ENCODE peak calls at places on chromosomes 4 and X, in five cellular contexts. D is H1, W is K562, C is HepG2, R is GM12878. O is an unnamed sample.

GRCh38 chr4:189912170-189912569 is 28.5 kb upstream of the FRG1 start:
- DNase-seq in D (no peak), W (peak), C (no peak), R (no peak), O (no peak)

GRCh38 chrX:115939070-115939469 is 231.5 kb upstream of the AGTR2 start:
- DNase-seq in D (no peak), W (no peak), C (no peak), R (peak), O (no peak)

GRCh38 chr4:101169044-101170014 is 178.0 kb downstream of the PPP3CA start:
- DNase-seq in D (peak), W (peak), C (peak), R (peak), O (peak)

GRCh38 chr4:19592391-19592790 is 659.3 kb upstream of the SLIT2 start:
- DNase-seq in D (no peak), W (no peak), C (no peak), R (no peak), O (no peak)

GRCh38 chr4:101777431-101777830 is 13.1 kb upstream of the BANK1 start:
- DNase-seq in D (no peak), W (no peak), C (no peak), R (no peak), O (no peak)

GRCh38 chr4:139740531-139741041 is 75.0 kb downstream of the MGST2 start:
- DNase-seq in D (peak), W (peak), C (peak), R (no peak), O (no peak)

GRCh38 chr4:38563703-38564490 is 100.1 kb upstream of the KLF3 start:
- DNase-seq in D (no peak), W (no peak), C (no peak), R (no peak), O (no peak)

GRCh38 chr4:4677825-4678522 is 136.1 kb upstream of the STX18 start:
- DNase-seq in D (peak), W (peak), C (no peak), R (no peak), O (peak)

GRCh38 chrX:48632207-48632606 is 34.9 kb downstream of the WDR13 start:
- DNase-seq in D (no peak), W (no peak), C (no peak), R (no peak), O (no peak)

GRCh38 chr4:169249214-169249973 is 21.4 kb downstream of the SH3RF1 start:
- DNase-seq in D (no peak), W (no peak), C (peak), R (no peak), O (no peak)

GRCh38 chr4:79024371-79024770 is 85.1 kb upstream of the PAQR3 start:
- DNase-seq in D (no peak), W (no peak), C (no peak), R (no peak), O (no peak)

GRCh38 chr4:37758226-37758625 is 68.3 kb upstream of the PGM2 start:
- DNase-seq in D (no peak), W (no peak), C (peak), R (no peak), O (no peak)

GRCh38 chr4:93814722-93815121 is 13.8 kb upstream of the ATOH1 start:
- DNase-seq in D (no peak), W (no peak), C (no peak), R (no peak), O (no peak)

GRCh38 chr4:165325732-165326512 is 1.5 kb upstream of the MSMO1 start:
- DNase-seq in D (peak), W (peak), C (peak), R (no peak), O (no peak)

GRCh38 chrX:68867458-68868166 is 38.8 kb downstream of the EFNB1 start:
- DNase-seq in D (no peak), W (peak), C (no peak), R (no peak), O (no peak)

GRCh38 chrX:47706575-47706974 is 47.6 kb upstream of the UXT start:
- DNase-seq in D (no peak), W (no peak), C (no peak), R (no peak), O (no peak)

GRCh38 chr4:138158746-138159297 is 83.3 kb downstream of the SLC7A11 start:
- DNase-seq in D (no peak), W (peak), C (no peak), R (no peak), O (no peak)

GRCh38 chrX:87621697-87622096 is 104.1 kb downstream of the KLHL4 start:
- DNase-seq in D (no peak), W (peak), C (no peak), R (no peak), O (no peak)

GRCh38 chrX:55796496-55796895 is 78.9 kb downstream of the RRAGB start:
- DNase-seq in D (no peak), W (no peak), C (no peak), R (no peak), O (no peak)

GRCh38 chrX:39883664-39884063 is 214.1 kb downstream of the BCOR start:
- DNase-seq in D (no peak), W (no peak), C (no peak), R (no peak), O (no peak)

GRCh38 chr4:109649872-109650271 is 53.4 kb downstream of the CASP6 start:
- DNase-seq in D (no peak), W (no peak), C (no peak), R (peak), O (no peak)

GRCh38 chrX:149372861-149373260 is 132.2 kb downstream of the IDS start:
- DNase-seq in D (no peak), W (no peak), C (no peak), R (no peak), O (no peak)

GRCh38 chr4:134677209-134677814 is 475.7 kb upstream of the PABPC4L start:
- DNase-seq in D (no peak), W (no peak), C (no peak), R (no peak), O (no peak)

GRCh38 chr4:130747842-130748241 is 1651.9 kb downstream of the C4orf33 start:
- DNase-seq in D (no peak), W (no peak), C (no peak), R (no peak), O (no peak)

GRCh38 chrX:74132265-74132664 is 171.7 kb upstream of the ZCCHC13 start:
- DNase-seq in D (no peak), W (no peak), C (no peak), R (no peak), O (no peak)

GRCh38 chrX:74138943-74139342 is 165.0 kb upstream of the ZCCHC13 start:
- DNase-seq in D (no peak), W (no peak), C (no peak), R (no peak), O (no peak)

GRCh38 chrX:74133156-74133796 is 170.7 kb upstream of the ZCCHC13 start:
- DNase-seq in D (no peak), W (peak), C (peak), R (peak), O (no peak)
- TF ChIP-seq ATF2 in D (no peak), W (no peak), C (no peak), R (no peak), O (no peak)

DNA sequence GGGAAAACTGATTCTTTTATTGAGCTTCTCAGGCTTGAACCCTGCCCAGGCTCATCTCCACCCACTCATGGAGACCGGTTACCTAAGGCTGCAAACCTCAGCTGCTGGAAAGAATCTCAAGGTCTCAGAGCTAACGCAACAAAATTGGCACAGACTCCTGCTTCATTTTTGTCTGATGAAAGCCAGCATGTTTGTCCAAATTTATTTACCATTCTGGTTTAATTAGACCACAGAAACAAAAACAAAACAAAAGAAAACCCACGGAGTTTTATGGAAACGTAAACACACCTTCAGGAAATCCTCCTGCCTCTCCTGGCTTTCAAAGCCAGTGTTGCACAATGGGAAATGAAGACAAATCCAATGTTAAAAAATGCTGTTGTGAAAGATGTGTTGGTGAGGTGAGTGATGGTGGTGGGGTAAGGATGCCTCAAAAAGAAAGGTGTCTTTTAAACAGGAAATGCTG is 56.4 kb upstream of the PDLIM3 start:
- DNase-seq in D (no peak), W (no peak), C (peak), R (no peak), O (no peak)
- TF ChIP-seq ATF3 in D (no peak), W (no peak), C (no peak), R (no peak), O (no peak)

DNA sequence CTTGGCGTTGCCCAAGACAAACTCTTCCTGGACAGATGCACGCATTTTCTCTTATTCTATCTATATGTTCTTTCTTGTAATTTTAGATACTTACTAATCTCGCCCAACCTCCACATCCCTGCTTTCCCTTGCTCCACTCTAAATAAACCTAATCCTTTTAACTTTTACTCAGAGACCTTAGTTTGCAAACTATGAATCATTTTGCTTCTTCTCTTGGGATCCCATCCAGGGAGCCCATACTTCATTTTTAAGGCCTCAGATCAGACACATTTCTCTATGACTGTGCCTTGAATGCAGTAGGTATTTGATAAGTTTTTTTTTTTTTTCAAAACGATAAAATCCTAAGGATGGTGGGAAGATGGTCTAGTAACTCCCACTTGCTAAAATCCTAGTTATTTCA is 353.8 kb upstream of the HAND2 start:
- DNase-seq in D (no peak), W (no peak), C (no peak), R (no peak), O (no peak)
- TF ChIP-seq ATF2 in D (no peak), W (no peak), C (no peak), R (no peak), O (no peak)

GRCh38 chrX:143757375-143757774 is 36.8 kb upstream of the SPANXN2 start:
- DNase-seq in D (peak), W (peak), C (no peak), R (no peak), O (no peak)

GRCh38 chrX:143757887-143758286 is 37.3 kb upstream of the SPANXN2 start:
- DNase-seq in D (no peak), W (no peak), C (no peak), R (no peak), O (no peak)

GRCh38 chrX:143754183-143754582 is 33.6 kb upstream of the SPANXN2 start:
- DNase-seq in D (no peak), W (no peak), C (no peak), R (no peak), O (no peak)
- TF ChIP-seq ATF3 in D (no peak), W (no peak), C (no peak), R (no peak), O (no peak)

DNA sequence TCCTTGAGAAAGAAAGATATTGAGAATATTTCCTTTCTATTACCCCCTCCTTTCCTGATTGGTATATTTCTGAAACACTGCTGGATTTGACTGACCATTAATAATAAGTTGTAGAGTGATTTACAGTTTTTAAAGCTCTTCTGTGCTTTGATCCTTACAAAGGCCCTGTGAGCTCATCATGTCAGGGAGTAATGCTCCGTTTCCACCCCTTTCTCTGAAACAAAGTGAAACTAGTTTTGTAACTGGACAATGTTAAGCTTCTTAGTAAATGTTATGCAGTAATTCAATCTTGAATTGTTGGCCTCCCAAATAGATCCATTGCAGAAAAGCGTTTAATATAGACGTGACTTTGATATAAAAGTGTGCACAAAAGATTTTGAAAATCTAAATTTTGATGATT is 190.1 kb upstream of the GNPDA2 start:
- DNase-seq in D (no peak), W (no peak), C (no peak), R (no peak), O (no peak)
- TF ChIP-seq ATF2 in D (no peak), W (no peak), C (no peak), R (no peak), O (no peak)

GRCh38 chr4:113978561-113979156 is 788 bp downstream of the ARSJ start:
- DNase-seq in D (peak), W (no peak), C (no peak), R (no peak), O (peak)

GRCh38 chr4:113978105-113978504 is 1.3 kb downstream of the ARSJ start:
- DNase-seq in D (no peak), W (no peak), C (no peak), R (no peak), O (no peak)

GRCh38 chr4:113975578-113975977 is 3.9 kb downstream of the ARSJ start:
- DNase-seq in D (no peak), W (no peak), C (no peak), R (no peak), O (no peak)

GRCh38 chr4:113979157-113979972 is at the start of gene ARSJ:
- DNase-seq in D (peak), W (no peak), C (no peak), R (no peak), O (peak)

GRCh38 chr4:113976937-113977855 is 2.3 kb downstream of the ARSJ start:
- DNase-seq in D (no peak), W (no peak), C (no peak), R (no peak), O (no peak)
- TF ChIP-seq ATF3 in D (no peak), W (no peak), C (no peak), R (no peak), O (no peak)

O was measured in WTC11.